ENCODE peak calls at places on chromosome 4, in five cellular contexts. One of them, this sample, is unnamed.

GRCh38 chr4:183541081-183542045 is 36.5 kb downstream of the ING2 start:
- DNase-seq in effector CD4-positive, alpha-beta T cell: no peak
- DNase-seq in activated CD4-positive, alpha-beta T cell treated with anti-CD3 and anti-CD28 coated beads, Interleukin-2, amount 10 ng/mL, durations not matched to agents 7 days and 5 days: no peak
- DNase-seq in GM04504: no peak
- DNase-seq in H54: no peak
- DNase-seq in this sample: no peak

GRCh38 chr4:106312997-106313522 is 2.9 kb downstream of the TBCK start:
- DNase-seq in effector CD4-positive, alpha-beta T cell: no peak
- DNase-seq in activated CD4-positive, alpha-beta T cell treated with anti-CD3 and anti-CD28 coated beads, Interleukin-2, amount 10 ng/mL, durations not matched to agents 7 days and 5 days: no peak
- DNase-seq in GM04504: no peak
- DNase-seq in H54: no peak
- DNase-seq in this sample: no peak

GRCh38 chr4:6946497-6946896 is 36.9 kb downstream of the TBC1D14 start:
- DNase-seq in effector CD4-positive, alpha-beta T cell: no peak
- DNase-seq in activated CD4-positive, alpha-beta T cell treated with anti-CD3 and anti-CD28 coated beads, Interleukin-2, amount 10 ng/mL, durations not matched to agents 7 days and 5 days: no peak
- DNase-seq in GM04504: no peak
- DNase-seq in H54: no peak
- DNase-seq in this sample: no peak

GRCh38 chr4:32010221-32010620 is 1290.1 kb downstream of the PCDH7 start:
- DNase-seq in effector CD4-positive, alpha-beta T cell: no peak
- DNase-seq in activated CD4-positive, alpha-beta T cell treated with anti-CD3 and anti-CD28 coated beads, Interleukin-2, amount 10 ng/mL, durations not matched to agents 7 days and 5 days: no peak
- DNase-seq in GM04504: no peak
- DNase-seq in H54: no peak
- DNase-seq in this sample: no peak

GRCh38 chr4:57154926-57155325 is 44.7 kb upstream of the IGFBP7 start:
- DNase-seq in effector CD4-positive, alpha-beta T cell: no peak
- DNase-seq in activated CD4-positive, alpha-beta T cell treated with anti-CD3 and anti-CD28 coated beads, Interleukin-2, amount 10 ng/mL, durations not matched to agents 7 days and 5 days: no peak
- DNase-seq in GM04504: no peak
- DNase-seq in H54: no peak
- DNase-seq in this sample: no peak

GRCh38 chr4:16377887-16378286 is 151.6 kb upstream of the TAPT1 start:
- DNase-seq in effector CD4-positive, alpha-beta T cell: no peak
- DNase-seq in activated CD4-positive, alpha-beta T cell treated with anti-CD3 and anti-CD28 coated beads, Interleukin-2, amount 10 ng/mL, durations not matched to agents 7 days and 5 days: no peak
- DNase-seq in GM04504: no peak
- DNase-seq in H54: no peak
- DNase-seq in this sample: no peak

GRCh38 chr4:75498041-75498440 is 16.2 kb downstream of the RCHY1 start:
- DNase-seq in effector CD4-positive, alpha-beta T cell: no peak
- DNase-seq in activated CD4-positive, alpha-beta T cell treated with anti-CD3 and anti-CD28 coated beads, Interleukin-2, amount 10 ng/mL, durations not matched to agents 7 days and 5 days: no peak
- DNase-seq in GM04504: no peak
- DNase-seq in H54: no peak
- DNase-seq in this sample: no peak

GRCh38 chr4:185307136-185307950 is 88.4 kb downstream of the LRP2BP start:
- DNase-seq in effector CD4-positive, alpha-beta T cell: no peak
- DNase-seq in activated CD4-positive, alpha-beta T cell treated with anti-CD3 and anti-CD28 coated beads, Interleukin-2, amount 10 ng/mL, durations not matched to agents 7 days and 5 days: no peak
- DNase-seq in GM04504: no peak
- DNase-seq in H54: no peak
- DNase-seq in this sample: no peak

GRCh38 chr4:157983300-157983699 is 189.5 kb downstream of the GASK1B start:
- DNase-seq in effector CD4-positive, alpha-beta T cell: no peak
- DNase-seq in activated CD4-positive, alpha-beta T cell treated with anti-CD3 and anti-CD28 coated beads, Interleukin-2, amount 10 ng/mL, durations not matched to agents 7 days and 5 days: no peak
- DNase-seq in GM04504: no peak
- DNase-seq in H54: no peak
- DNase-seq in this sample: no peak

GRCh38 chr4:122758033-122758432 is 25.5 kb downstream of the BBS12 start:
- DNase-seq in effector CD4-positive, alpha-beta T cell: no peak
- DNase-seq in activated CD4-positive, alpha-beta T cell treated with anti-CD3 and anti-CD28 coated beads, Interleukin-2, amount 10 ng/mL, durations not matched to agents 7 days and 5 days: no peak
- DNase-seq in GM04504: no peak
- DNase-seq in H54: no peak
- DNase-seq in this sample: peak; percentile 34